ENCODE peak calls at places on chromosomes 12 and 14, in eight cellular contexts. One of them, this sample, is unnamed.

GRCh38 chr14:65259000-65259399 is 153.5 kb upstream of the FUT8 start:
- DNase-seq in GM12878: no peak
- DNase-seq in K562: no peak
- DNase-seq in A549: no peak
- DNase-seq in ovary: no peak
- DNase-seq in transverse colon: no peak
- DNase-seq in sigmoid colon: no peak
- DNase-seq in tibial nerve: no peak
- DNase-seq in this sample: no peak

GRCh38 chr12:19576421-19576925 is 137.2 kb downstream of the AEBP2 start:
- DNase-seq in GM12878: no peak
- DNase-seq in K562: no peak
- DNase-seq in A549: no peak
- DNase-seq in ovary: no peak
- DNase-seq in transverse colon: no peak
- DNase-seq in sigmoid colon: no peak
- DNase-seq in tibial nerve: no peak
- DNase-seq in this sample: no peak

GRCh38 chr14:53190938-53191337 is 37.8 kb upstream of the DDHD1 start:
- DNase-seq in GM12878: no peak
- DNase-seq in K562: no peak
- DNase-seq in A549: no peak
- DNase-seq in ovary: no peak
- DNase-seq in transverse colon: no peak
- DNase-seq in sigmoid colon: no peak
- DNase-seq in tibial nerve: no peak
- DNase-seq in this sample: no peak

GRCh38 chr12:115916910-115917668 is 360.4 kb downstream of the MED13L start:
- DNase-seq in GM12878: no peak
- DNase-seq in K562: peak; percentile 50
- DNase-seq in A549: peak; percentile 60
- DNase-seq in ovary: peak; percentile 29
- DNase-seq in transverse colon: peak; percentile 82
- DNase-seq in sigmoid colon: peak; percentile 65
- DNase-seq in tibial nerve: peak; percentile 19
- DNase-seq in this sample: no peak

GRCh38 chr12:29282452-29282851 is 98.5 kb downstream of the ERGIC2 start:
- DNase-seq in GM12878: no peak
- DNase-seq in K562: no peak
- DNase-seq in A549: no peak
- DNase-seq in ovary: no peak
- DNase-seq in transverse colon: no peak
- DNase-seq in sigmoid colon: no peak
- DNase-seq in tibial nerve: no peak
- DNase-seq in this sample: no peak

GRCh38 chr12:113822986-113823385 is 143.1 kb downstream of the RBM19 start:
- DNase-seq in GM12878: no peak
- DNase-seq in K562: no peak
- DNase-seq in A549: no peak
- DNase-seq in ovary: no peak
- DNase-seq in transverse colon: no peak
- DNase-seq in sigmoid colon: no peak
- DNase-seq in tibial nerve: no peak
- DNase-seq in this sample: no peak

GRCh38 chr14:96051642-96052540 is 12.7 kb downstream of the C14orf132 start:
- DNase-seq in GM12878: no peak
- DNase-seq in K562: peak; percentile 14
- DNase-seq in A549: peak; percentile 21
- DNase-seq in ovary: no peak
- DNase-seq in transverse colon: no peak
- DNase-seq in sigmoid colon: no peak
- DNase-seq in tibial nerve: no peak
- DNase-seq in this sample: no peak

GRCh38 chr12:6335451-6336078 is 6.3 kb downstream of the TNFRSF1A start:
- DNase-seq in GM12878: peak; percentile 60
- DNase-seq in K562: peak; percentile 85
- DNase-seq in A549: peak; percentile 86
- DNase-seq in ovary: peak; percentile 76
- DNase-seq in transverse colon: peak; percentile 84
- DNase-seq in sigmoid colon: peak; percentile 92
- DNase-seq in tibial nerve: peak; percentile 65
- DNase-seq in this sample: peak; percentile 95

GRCh38 chr12:115155665-115156645 is 472.0 kb upstream of the TBX3 start:
- DNase-seq in GM12878: no peak
- DNase-seq in K562: no peak
- DNase-seq in A549: peak; percentile 13
- DNase-seq in ovary: no peak
- DNase-seq in transverse colon: no peak
- DNase-seq in sigmoid colon: no peak
- DNase-seq in tibial nerve: no peak
- DNase-seq in this sample: peak; percentile 19

GRCh38 chr14:95620659-95621059 is 65.6 kb upstream of the TCL1B start:
- DNase-seq in GM12878: no peak
- DNase-seq in K562: peak; percentile 34
- DNase-seq in A549: no peak
- DNase-seq in ovary: no peak
- DNase-seq in transverse colon: no peak
- DNase-seq in sigmoid colon: no peak
- DNase-seq in tibial nerve: no peak
- DNase-seq in this sample: no peak

GRCh38 chr12:52234226-52234810 is 1.3 kb downstream of the KRT7 start:
- DNase-seq in GM12878: no peak
- DNase-seq in K562: no peak
- DNase-seq in A549: no peak
- DNase-seq in ovary: no peak
- DNase-seq in transverse colon: no peak
- DNase-seq in sigmoid colon: peak; percentile 34
- DNase-seq in tibial nerve: no peak
- DNase-seq in this sample: no peak

GRCh38 chr14:61927015-61927414 is 164.8 kb downstream of the SNAPC1 start:
- DNase-seq in GM12878: no peak
- DNase-seq in K562: no peak
- DNase-seq in A549: no peak
- DNase-seq in ovary: no peak
- DNase-seq in transverse colon: no peak
- DNase-seq in sigmoid colon: no peak
- DNase-seq in tibial nerve: no peak
- DNase-seq in this sample: no peak

GRCh38 chr14:34619399-34619920 is 10.5 kb downstream of the SNX6 start:
- DNase-seq in GM12878: no peak
- DNase-seq in K562: no peak
- DNase-seq in A549: no peak
- DNase-seq in ovary: no peak
- DNase-seq in transverse colon: no peak
- DNase-seq in sigmoid colon: no peak
- DNase-seq in tibial nerve: no peak
- DNase-seq in this sample: no peak

GRCh38 chr12:56129210-56129691 is 1.2 kb downstream of the ESYT1 start:
- DNase-seq in GM12878: no peak
- DNase-seq in K562: peak; percentile 87
- DNase-seq in A549: peak; percentile 46
- DNase-seq in ovary: peak; percentile 74
- DNase-seq in transverse colon: peak; percentile 81
- DNase-seq in sigmoid colon: peak; percentile 88
- DNase-seq in tibial nerve: no peak
- DNase-seq in this sample: no peak

GRCh38 chr14:85531594-85532391 is 1.8 kb downstream of the FLRT2 start:
- DNase-seq in GM12878: no peak
- DNase-seq in K562: no peak
- DNase-seq in A549: peak; percentile 32
- DNase-seq in ovary: peak; percentile 78
- DNase-seq in transverse colon: no peak
- DNase-seq in sigmoid colon: peak; percentile 83
- DNase-seq in tibial nerve: peak; percentile 65
- DNase-seq in this sample: no peak

GRCh38 chr12:6083606-6084005 is 40.9 kb downstream of the VWF start:
- DNase-seq in GM12878: no peak
- DNase-seq in K562: no peak
- DNase-seq in A549: no peak
- DNase-seq in ovary: no peak
- DNase-seq in transverse colon: no peak
- DNase-seq in sigmoid colon: peak; percentile 21
- DNase-seq in tibial nerve: no peak
- DNase-seq in this sample: no peak

GRCh38 chr14:42391146-42391821 is 784.6 kb downstream of the LRFN5 start:
- DNase-seq in GM12878: no peak
- DNase-seq in K562: no peak
- DNase-seq in A549: no peak
- DNase-seq in ovary: no peak
- DNase-seq in transverse colon: no peak
- DNase-seq in sigmoid colon: no peak
- DNase-seq in tibial nerve: no peak
- DNase-seq in this sample: no peak

GRCh38 chr14:88866305-88866704 is 41.9 kb downstream of the TTC8 start:
- DNase-seq in GM12878: no peak
- DNase-seq in K562: no peak
- DNase-seq in A549: no peak
- DNase-seq in ovary: no peak
- DNase-seq in transverse colon: no peak
- DNase-seq in sigmoid colon: no peak
- DNase-seq in tibial nerve: no peak
- DNase-seq in this sample: no peak

GRCh38 chr14:91284791-91285548 is 40.5 kb upstream of the GPR68 start:
- DNase-seq in GM12878: no peak
- DNase-seq in K562: no peak
- DNase-seq in A549: no peak
- DNase-seq in ovary: no peak
- DNase-seq in transverse colon: no peak
- DNase-seq in sigmoid colon: no peak
- DNase-seq in tibial nerve: no peak
- DNase-seq in this sample: no peak
- TF ChIP-seq EP300 in GM12878: no peak
- TF ChIP-seq EP300 in K562: no peak
- TF ChIP-seq EP300 in A549: no peak
- TF ChIP-seq EP300 in ovary: no peak
- TF ChIP-seq EP300 in transverse colon: no peak
- TF ChIP-seq EP300 in sigmoid colon: peak; percentile 64
- TF ChIP-seq EP300 in tibial nerve: no peak
- TF ChIP-seq EP300 in this sample: no peak

DNA sequence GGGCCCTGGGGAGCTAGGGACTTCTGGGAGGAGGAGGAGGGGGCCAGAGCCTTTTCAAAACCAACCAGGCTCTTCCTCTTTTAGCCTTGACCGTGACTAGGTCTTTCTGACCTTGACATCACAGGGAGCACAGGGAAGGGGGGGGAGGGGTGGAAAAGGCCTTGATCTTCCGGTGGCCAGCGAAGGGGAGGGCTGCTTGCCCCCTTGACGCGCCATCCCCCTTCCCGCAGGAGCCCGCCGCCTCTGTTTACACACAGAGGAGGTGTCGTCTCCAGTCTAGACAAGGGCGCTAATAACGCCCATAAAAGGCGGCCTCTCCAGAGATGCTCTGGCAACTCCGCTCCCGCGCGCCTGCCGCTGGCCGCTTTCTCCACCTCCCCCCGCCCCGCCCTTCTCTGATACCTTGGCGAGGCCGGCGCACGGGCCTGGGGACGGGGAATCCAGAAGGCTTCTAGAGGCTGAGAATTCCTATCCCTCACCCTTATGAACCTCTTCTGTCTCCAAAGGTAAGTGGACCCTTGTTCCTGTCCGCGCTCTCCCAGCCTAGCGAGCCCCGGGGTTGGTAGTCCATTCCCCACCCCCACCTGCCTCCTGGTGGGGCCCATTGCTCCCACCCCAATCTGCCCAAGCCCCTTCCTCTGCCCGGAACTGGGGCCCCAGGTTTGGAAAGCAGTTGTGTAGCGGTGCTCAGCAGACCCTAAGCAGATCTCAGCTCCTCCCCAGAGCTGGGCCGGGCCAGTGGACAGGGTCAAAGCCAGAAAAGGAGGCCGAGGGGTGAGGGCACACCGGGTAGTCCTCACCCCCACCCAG is 4.9 kb upstream of the HOXC12 start:
- DNase-seq in GM12878: no peak
- DNase-seq in K562: peak; percentile 67
- DNase-seq in A549: no peak
- DNase-seq in ovary: no peak
- DNase-seq in transverse colon: no peak
- DNase-seq in sigmoid colon: no peak
- DNase-seq in tibial nerve: no peak
- DNase-seq in this sample: no peak
- TF ChIP-seq EP300 in GM12878: no peak
- TF ChIP-seq EP300 in K562: no peak
- TF ChIP-seq EP300 in A549: no peak
- TF ChIP-seq EP300 in ovary: no peak
- TF ChIP-seq EP300 in transverse colon: no peak
- TF ChIP-seq EP300 in sigmoid colon: no peak
- TF ChIP-seq EP300 in tibial nerve: no peak
- TF ChIP-seq EP300 in this sample: no peak

DNA sequence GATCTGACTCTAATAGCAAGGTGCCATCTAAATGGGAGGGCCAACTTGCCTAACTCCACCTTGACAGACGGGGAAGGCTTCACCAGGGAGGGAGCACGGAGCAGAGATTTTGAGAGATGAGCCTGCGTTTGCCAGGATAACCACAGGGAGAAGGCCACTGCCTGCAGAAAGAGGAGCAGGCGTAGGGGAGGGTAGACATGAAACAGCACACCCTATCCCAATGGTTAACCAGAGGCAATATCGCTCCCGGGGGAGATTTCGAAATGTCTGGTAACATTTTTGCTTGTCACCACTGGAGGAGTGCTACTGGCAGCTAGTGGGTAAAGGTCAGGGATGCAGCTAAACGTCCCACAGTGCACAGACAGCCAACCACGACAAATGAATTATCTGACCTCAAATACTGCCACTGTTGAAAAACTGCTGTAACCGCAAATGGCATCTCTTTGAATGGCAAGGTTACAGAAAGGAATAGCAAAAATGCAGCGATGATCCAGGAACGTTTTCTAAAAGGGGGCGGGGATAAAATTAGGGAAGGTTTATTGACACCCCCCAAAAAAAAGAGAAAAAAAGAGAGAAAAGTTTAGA is 126.0 kb upstream of the ATF7IP start:
- DNase-seq in GM12878: peak; percentile 86
- DNase-seq in K562: no peak
- DNase-seq in A549: no peak
- DNase-seq in ovary: no peak
- DNase-seq in transverse colon: no peak
- DNase-seq in sigmoid colon: no peak
- DNase-seq in tibial nerve: no peak
- DNase-seq in this sample: no peak
- TF ChIP-seq EP300 in GM12878: peak; percentile 40
- TF ChIP-seq EP300 in K562: no peak
- TF ChIP-seq EP300 in A549: no peak
- TF ChIP-seq EP300 in ovary: no peak
- TF ChIP-seq EP300 in transverse colon: no peak
- TF ChIP-seq EP300 in sigmoid colon: no peak
- TF ChIP-seq EP300 in tibial nerve: no peak
- TF ChIP-seq EP300 in this sample: no peak

DNA sequence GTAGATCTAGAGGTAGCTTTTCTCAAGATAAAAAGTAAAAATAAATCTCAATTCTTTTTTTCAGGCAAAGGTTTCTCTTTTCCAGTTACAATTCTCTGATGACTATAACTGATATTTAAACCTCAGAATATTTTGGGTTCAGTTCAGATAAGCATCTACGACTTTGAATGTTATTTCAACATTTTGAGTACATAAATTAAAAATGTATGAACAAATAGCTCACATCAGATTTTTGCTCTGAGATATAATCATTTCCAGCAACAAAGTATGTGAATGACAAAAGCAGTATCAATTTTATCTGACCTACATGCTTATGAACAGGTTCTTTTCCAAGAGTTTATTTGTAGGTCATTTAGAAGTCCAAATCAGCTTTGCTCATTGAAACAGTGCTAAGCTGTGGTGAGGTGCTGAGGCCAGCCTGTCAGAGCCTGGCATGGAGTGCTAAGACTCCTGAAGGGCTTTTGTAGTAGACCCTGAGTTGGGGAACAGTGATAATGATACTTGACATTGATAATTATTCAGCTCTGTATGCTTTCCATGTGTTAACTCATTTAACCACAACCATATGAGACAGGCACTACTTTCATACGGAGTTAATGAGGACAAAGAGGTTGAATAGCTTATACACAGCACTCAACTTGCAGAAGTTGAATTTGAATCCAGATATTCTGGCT is 205.0 kb upstream of the DCN start:
- DNase-seq in GM12878: no peak
- DNase-seq in K562: no peak
- DNase-seq in A549: no peak
- DNase-seq in ovary: no peak
- DNase-seq in transverse colon: no peak
- DNase-seq in sigmoid colon: no peak
- DNase-seq in tibial nerve: no peak
- DNase-seq in this sample: no peak
- TF ChIP-seq EP300 in GM12878: no peak
- TF ChIP-seq EP300 in K562: no peak
- TF ChIP-seq EP300 in A549: no peak
- TF ChIP-seq EP300 in ovary: no peak
- TF ChIP-seq EP300 in transverse colon: no peak
- TF ChIP-seq EP300 in sigmoid colon: no peak
- TF ChIP-seq EP300 in tibial nerve: no peak
- TF ChIP-seq EP300 in this sample: no peak